ENCODE peak calls at places on chromosome 21, in four cellular contexts. One of them, this sample, is unnamed.

GRCh38 chr21:21559285-21560045 is 561.3 kb downstream of the NCAM2 start:
- DNase-seq in hepatocyte: no peak
- DNase-seq in bronchial epithelial cell: no peak
- DNase-seq in heart left ventricle: no peak
- DNase-seq in this sample: no peak

GRCh38 chr21:33611006-33611744 is 22.7 kb upstream of the DONSON start:
- DNase-seq in hepatocyte: no peak
- DNase-seq in bronchial epithelial cell: no peak
- DNase-seq in heart left ventricle: no peak
- DNase-seq in this sample: no peak

GRCh38 chr21:37550618-37551405 is 184.2 kb downstream of the DYRK1A start:
- DNase-seq in hepatocyte: peak; percentile 35
- DNase-seq in bronchial epithelial cell: no peak
- DNase-seq in heart left ventricle: no peak
- DNase-seq in this sample: no peak

GRCh38 chr21:28521932-28522826 is 470.5 kb downstream of the LTN1 start:
- DNase-seq in hepatocyte: peak; percentile 50
- DNase-seq in bronchial epithelial cell: peak; percentile 44
- DNase-seq in heart left ventricle: no peak
- DNase-seq in this sample: peak; percentile 74

GRCh38 chr21:25963186-25963585 is 207.4 kb downstream of the APP start:
- DNase-seq in hepatocyte: no peak
- DNase-seq in bronchial epithelial cell: peak; percentile 84
- DNase-seq in heart left ventricle: no peak
- DNase-seq in this sample: no peak

GRCh38 chr21:32135401-32136363 is 143.2 kb downstream of the MIS18A start:
- DNase-seq in hepatocyte: no peak
- DNase-seq in bronchial epithelial cell: peak; percentile 18
- DNase-seq in heart left ventricle: no peak
- DNase-seq in this sample: peak; percentile 89

GRCh38 chr21:29443398-29444010 is 144.8 kb downstream of the BACH1 start:
- DNase-seq in hepatocyte: no peak
- DNase-seq in bronchial epithelial cell: no peak
- DNase-seq in heart left ventricle: no peak
- DNase-seq in this sample: no peak

GRCh38 chr21:27196651-27197050 is 229.8 kb upstream of the ADAMTS5 start:
- DNase-seq in hepatocyte: no peak
- DNase-seq in bronchial epithelial cell: no peak
- DNase-seq in heart left ventricle: no peak
- DNase-seq in this sample: no peak

GRCh38 chr21:26593800-26594199 is 20.7 kb upstream of the CYYR1 start:
- DNase-seq in hepatocyte: no peak
- DNase-seq in bronchial epithelial cell: peak; percentile 47
- DNase-seq in heart left ventricle: no peak
- DNase-seq in this sample: no peak

GRCh38 chr21:25862596-25862995 is 127.8 kb downstream of the GABPA start:
- DNase-seq in hepatocyte: no peak
- DNase-seq in bronchial epithelial cell: peak; percentile 45
- DNase-seq in heart left ventricle: no peak
- DNase-seq in this sample: no peak

GRCh38 chr21:16455978-16456377 is 726.2 kb downstream of the USP25 start:
- DNase-seq in hepatocyte: no peak
- DNase-seq in bronchial epithelial cell: no peak
- DNase-seq in heart left ventricle: no peak
- DNase-seq in this sample: no peak

GRCh38 chr21:31354604-31355443 is 10.8 kb upstream of the TIAM1 start:
- DNase-seq in hepatocyte: no peak
- DNase-seq in bronchial epithelial cell: peak; percentile 98
- DNase-seq in heart left ventricle: no peak
- DNase-seq in this sample: peak; percentile 29

GRCh38 chr21:40016667-40017066 is 149.4 kb downstream of the PCP4 start:
- DNase-seq in hepatocyte: no peak
- DNase-seq in bronchial epithelial cell: no peak
- DNase-seq in heart left ventricle: no peak
- DNase-seq in this sample: no peak

GRCh38 chr21:38377165-38378093 is 120.6 kb downstream of the KCNJ15 start:
- DNase-seq in hepatocyte: no peak
- DNase-seq in bronchial epithelial cell: peak; percentile 19
- DNase-seq in heart left ventricle: no peak
- DNase-seq in this sample: no peak

GRCh38 chr21:39523398-39523797 is 71.6 kb downstream of the SH3BGR start:
- DNase-seq in hepatocyte: no peak
- DNase-seq in bronchial epithelial cell: no peak
- DNase-seq in heart left ventricle: peak; percentile 61
- DNase-seq in this sample: no peak

GRCh38 chr21:27580276-27580675 is 613.4 kb upstream of the ADAMTS5 start:
- DNase-seq in hepatocyte: no peak
- DNase-seq in bronchial epithelial cell: peak; percentile 70
- DNase-seq in heart left ventricle: no peak
- DNase-seq in this sample: no peak

GRCh38 chr21:31186916-31187315 is 148.6 kb upstream of the KRTAP19-8 start:
- DNase-seq in hepatocyte: no peak
- DNase-seq in bronchial epithelial cell: no peak
- DNase-seq in heart left ventricle: no peak
- DNase-seq in this sample: no peak

GRCh38 chr21:30014883-30015282 is 75.1 kb upstream of the GRIK1 start:
- DNase-seq in hepatocyte: no peak
- DNase-seq in bronchial epithelial cell: no peak
- DNase-seq in heart left ventricle: no peak
- DNase-seq in this sample: no peak

GRCh38 chr21:36709868-36710728 is 11.2 kb downstream of the SIM2 start:
- DNase-seq in hepatocyte: no peak
- DNase-seq in bronchial epithelial cell: no peak
- DNase-seq in heart left ventricle: no peak
- DNase-seq in this sample: no peak

GRCh38 chr21:38186869-38187268 is 69.9 kb upstream of the KCNJ15 start:
- DNase-seq in hepatocyte: no peak
- DNase-seq in bronchial epithelial cell: no peak
- DNase-seq in heart left ventricle: no peak
- DNase-seq in this sample: no peak

GRCh38 chr21:31744162-31744800 is 12.4 kb upstream of the SCAF4 start:
- DNase-seq in hepatocyte: no peak
- DNase-seq in bronchial epithelial cell: no peak
- DNase-seq in heart left ventricle: no peak
- DNase-seq in this sample: no peak

GRCh38 chr21:29470397-29470796 is 171.7 kb downstream of the BACH1 start:
- DNase-seq in hepatocyte: no peak
- DNase-seq in bronchial epithelial cell: no peak
- DNase-seq in heart left ventricle: no peak
- DNase-seq in this sample: no peak

GRCh38 chr21:36330904-36331303 is 10.9 kb downstream of the MORC3 start:
- DNase-seq in hepatocyte: peak; percentile 53
- DNase-seq in bronchial epithelial cell: peak; percentile 41
- DNase-seq in heart left ventricle: no peak
- DNase-seq in this sample: no peak

GRCh38 chr21:29315155-29315749 is 16.5 kb downstream of the BACH1 start:
- DNase-seq in hepatocyte: no peak
- DNase-seq in bronchial epithelial cell: no peak
- DNase-seq in heart left ventricle: no peak
- DNase-seq in this sample: no peak

GRCh38 chr21:30448514-30448913 is 8.4 kb downstream of the KRTAP15-1 start:
- DNase-seq in hepatocyte: no peak
- DNase-seq in bronchial epithelial cell: no peak
- DNase-seq in heart left ventricle: no peak
- DNase-seq in this sample: no peak

GRCh38 chr21:25370311-25370744 is 237.0 kb downstream of the MRPL39 start:
- DNase-seq in hepatocyte: peak; percentile 31
- DNase-seq in bronchial epithelial cell: peak; percentile 52
- DNase-seq in heart left ventricle: no peak
- DNase-seq in this sample: peak; percentile 82

GRCh38 chr21:32698971-32699693 is 28.7 kb downstream of the SYNJ1 start:
- DNase-seq in hepatocyte: peak; percentile 16
- DNase-seq in bronchial epithelial cell: no peak
- DNase-seq in heart left ventricle: no peak
- DNase-seq in this sample: no peak

GRCh38 chr21:32426592-32427051 is 14.1 kb downstream of the EVA1C start:
- DNase-seq in hepatocyte: no peak
- DNase-seq in bronchial epithelial cell: peak; percentile 60
- DNase-seq in heart left ventricle: no peak
- DNase-seq in this sample: no peak

GRCh38 chr21:39057121-39057520 is 126.1 kb downstream of the PSMG1 start:
- DNase-seq in hepatocyte: no peak
- DNase-seq in bronchial epithelial cell: peak; percentile 16
- DNase-seq in heart left ventricle: no peak
- DNase-seq in this sample: no peak

GRCh38 chr21:37263827-37264226 is 3.3 kb downstream of the VPS26C start:
- DNase-seq in hepatocyte: no peak
- DNase-seq in bronchial epithelial cell: peak; percentile 33
- DNase-seq in heart left ventricle: no peak
- DNase-seq in this sample: no peak

GRCh38 chr21:38811257-38811656 is 5.5 kb downstream of the ETS2 start:
- DNase-seq in hepatocyte: no peak
- DNase-seq in bronchial epithelial cell: peak; percentile 98
- DNase-seq in heart left ventricle: no peak
- DNase-seq in this sample: peak; percentile 70

GRCh38 chr21:26795866-26796329 is 49.3 kb downstream of the ADAMTS1 start:
- DNase-seq in hepatocyte: peak; percentile 85
- DNase-seq in bronchial epithelial cell: peak; percentile 85
- DNase-seq in heart left ventricle: peak; percentile 77
- DNase-seq in this sample: peak; percentile 89

GRCh38 chr21:27407296-27407695 is 440.4 kb upstream of the ADAMTS5 start:
- DNase-seq in hepatocyte: no peak
- DNase-seq in bronchial epithelial cell: no peak
- DNase-seq in heart left ventricle: no peak
- DNase-seq in this sample: no peak

GRCh38 chr21:16473965-16474364 is 744.2 kb downstream of the USP25 start:
- DNase-seq in hepatocyte: no peak
- DNase-seq in bronchial epithelial cell: no peak
- DNase-seq in heart left ventricle: no peak
- DNase-seq in this sample: no peak

GRCh38 chr21:40404319-40404906 is 442.5 kb downstream of the DSCAM start:
- DNase-seq in hepatocyte: peak; percentile 82
- DNase-seq in bronchial epithelial cell: peak; percentile 30
- DNase-seq in heart left ventricle: no peak
- DNase-seq in this sample: no peak

GRCh38 chr21:39083377-39084008 is 99.8 kb downstream of the PSMG1 start:
- DNase-seq in hepatocyte: peak; percentile 68
- DNase-seq in bronchial epithelial cell: peak; percentile 84
- DNase-seq in heart left ventricle: no peak
- DNase-seq in this sample: no peak

DNA sequence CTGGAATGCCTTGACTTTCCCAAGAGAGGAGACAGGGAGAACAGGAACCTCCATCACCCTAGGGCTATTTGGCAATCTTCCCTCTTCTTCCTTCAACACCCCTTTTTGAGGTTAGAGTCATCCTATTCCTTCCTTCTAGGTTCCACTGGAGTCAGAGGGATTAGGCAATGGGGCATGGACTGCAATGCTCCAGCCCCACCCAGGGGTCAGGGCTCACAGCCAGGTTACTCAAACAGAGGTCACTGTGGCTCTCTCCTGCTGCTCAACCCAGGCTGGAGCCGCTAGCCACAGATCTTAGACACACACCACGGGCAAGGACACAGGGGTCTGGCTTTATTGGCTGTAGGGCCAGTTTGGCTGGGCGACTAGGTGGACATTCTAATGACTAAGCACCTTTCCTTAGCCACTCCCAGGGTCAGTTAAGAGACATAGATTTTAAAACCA is 145.5 kb upstream of the NRIP1 start:
- DNase-seq in hepatocyte: peak; percentile 28
- DNase-seq in bronchial epithelial cell: peak; percentile 97
- DNase-seq in heart left ventricle: peak; percentile 62
- DNase-seq in this sample: no peak
- TF ChIP-seq CTCF in hepatocyte: no peak
- TF ChIP-seq CTCF in bronchial epithelial cell: no peak
- TF ChIP-seq CTCF in heart left ventricle: no peak
- TF ChIP-seq CTCF in this sample: no peak

GRCh38 chr21:43916691-43917514 is 51.9 kb downstream of the AGPAT3 start:
- DNase-seq in hepatocyte: no peak
- DNase-seq in bronchial epithelial cell: no peak
- DNase-seq in heart left ventricle: peak; percentile 44
- DNase-seq in this sample: no peak
- H3K4me3 ChIP-seq in hepatocyte: no peak overlapping the region
- H3K4me3 ChIP-seq in bronchial epithelial cell: no peak overlapping the region
- H3K4me3 ChIP-seq in heart left ventricle: peak overlapping the region; percentile 20
- H3K4me3 ChIP-seq in this sample: peak overlapping the region; percentile 15

GRCh38 chr21:42495027-42495426 is 997 bp downstream of the RSPH1 start:
- DNase-seq in hepatocyte: no peak
- DNase-seq in bronchial epithelial cell: no peak
- DNase-seq in heart left ventricle: no peak
- DNase-seq in this sample: no peak

GRCh38 chr21:42496839-42497202 is 797 bp upstream of the RSPH1 start:
- DNase-seq in hepatocyte: peak; percentile 50
- DNase-seq in bronchial epithelial cell: no peak
- DNase-seq in heart left ventricle: no peak
- DNase-seq in this sample: no peak

GRCh38 chr21:42498012-42498411 is 2.0 kb upstream of the RSPH1 start:
- DNase-seq in hepatocyte: no peak
- DNase-seq in bronchial epithelial cell: no peak
- DNase-seq in heart left ventricle: no peak
- DNase-seq in this sample: no peak

GRCh38 chr21:42495765-42496119 is 282 bp downstream of the RSPH1 start:
- DNase-seq in hepatocyte: peak; percentile 70
- DNase-seq in bronchial epithelial cell: peak; percentile 24
- DNase-seq in heart left ventricle: no peak
- DNase-seq in this sample: no peak

DNA sequence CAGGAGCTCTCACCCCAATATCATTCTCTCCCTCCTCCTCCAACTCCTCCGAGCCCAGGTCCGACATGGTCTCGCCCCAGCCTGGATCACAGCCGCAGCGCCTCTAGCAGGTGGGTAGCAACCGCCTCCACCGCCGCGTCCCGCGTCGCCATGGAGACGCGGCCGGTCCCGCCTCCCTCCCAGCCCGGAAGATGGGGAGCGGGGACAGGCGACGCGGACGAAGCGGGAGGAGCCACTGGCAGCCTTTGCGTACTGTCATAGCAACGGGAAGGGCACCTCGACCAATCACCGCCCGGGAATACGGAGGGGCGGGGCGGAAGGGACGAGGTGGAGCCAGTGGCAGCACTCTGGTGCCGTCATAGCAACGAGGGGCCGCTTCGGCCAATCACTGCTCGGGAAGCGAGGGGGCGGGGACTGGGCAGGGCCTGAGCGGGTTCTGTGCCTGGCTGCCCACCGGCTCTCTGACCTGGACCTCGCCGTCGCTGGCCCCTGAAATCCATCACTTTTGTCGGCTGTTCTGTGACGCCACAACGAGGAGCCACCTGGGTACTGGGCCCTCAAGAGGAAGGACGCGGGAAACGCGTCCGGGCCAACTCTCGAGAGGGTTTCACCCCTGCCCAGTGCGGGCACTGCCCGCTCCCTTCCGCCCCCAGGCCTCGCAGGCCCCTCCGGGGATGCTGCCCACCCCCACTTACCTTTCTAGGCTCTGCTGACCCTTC is at the start of gene RSPH1:
- DNase-seq in hepatocyte: peak; percentile 100
- DNase-seq in bronchial epithelial cell: peak; percentile 94
- DNase-seq in heart left ventricle: peak; percentile 100
- DNase-seq in this sample: peak; percentile 94
- TF ChIP-seq CTCF in hepatocyte: no peak
- TF ChIP-seq CTCF in bronchial epithelial cell: no peak
- TF ChIP-seq CTCF in heart left ventricle: no peak
- TF ChIP-seq CTCF in this sample: no peak

GRCh38 chr21:35226960-35227741 is 178.0 kb upstream of the RUNX1 start:
- DNase-seq in hepatocyte: no peak
- DNase-seq in bronchial epithelial cell: no peak
- DNase-seq in heart left ventricle: no peak
- DNase-seq in this sample: no peak
- H3K4me3 ChIP-seq in hepatocyte: no peak overlapping the region
- H3K4me3 ChIP-seq in bronchial epithelial cell: no peak overlapping the region
- H3K4me3 ChIP-seq in heart left ventricle: no peak overlapping the region
- H3K4me3 ChIP-seq in this sample: no peak overlapping the region

GRCh38 chr21:15062566-15062965 is 2.2 kb downstream of the NRIP1 start:
- DNase-seq in hepatocyte: no peak
- DNase-seq in bronchial epithelial cell: peak; percentile 54
- DNase-seq in heart left ventricle: no peak
- DNase-seq in this sample: no peak
- TF ChIP-seq CTCF in hepatocyte: peak; percentile 37
- TF ChIP-seq CTCF in bronchial epithelial cell: peak; percentile 10
- TF ChIP-seq CTCF in heart left ventricle: peak; percentile 25
- TF ChIP-seq CTCF in this sample: no peak